ENCODE peak calls at places on chromosomes 11 and 22, in nine cellular contexts. W is psoas muscle, E is foreskin fibroblast, L is AG04450, S is PC-3, P is RWPE2, I is NB4, J is brain microvascular endothelial cell, X is H1. T is an unnamed sample.

GRCh38 chr11:3840289-3840869 is 380 bp downstream of the RHOG start:
- DNase-seq in I (peak; percentile 70), P (no peak), X (no peak), L (no peak), E (no peak), W (no peak), S (no peak), J (no peak), T (no peak)

GRCh38 chr11:24859801-24860300 is 363.0 kb downstream of the LUZP2 start:
- DNase-seq in L (no peak), S (no peak), P (no peak), W (no peak), X (no peak), E (no peak), J (no peak), I (no peak), T (no peak)

GRCh38 chr11:72642815-72643511 is 31.3 kb downstream of the PDE2A start:
- DNase-seq in X (peak; percentile 19), I (peak; percentile 75), P (no peak), W (peak; percentile 68), E (peak; percentile 26), L (no peak), S (peak; percentile 69), J (no peak), T (peak; percentile 47)

GRCh38 chr11:95154514-95154913 is 64.9 kb downstream of the ENDOD1 start:
- DNase-seq in W (no peak), P (no peak), J (no peak), X (no peak), E (peak; percentile 19), S (peak; percentile 69), L (no peak), I (peak; percentile 83), T (peak; percentile 59)

GRCh38 chr11:355581-356458 is 13.5 kb upstream of the B4GALNT4 start:
- DNase-seq in E (peak; percentile 95), J (peak; percentile 79), S (peak; percentile 71), P (peak; percentile 93), X (peak; percentile 66), I (peak; percentile 93), W (peak; percentile 95), L (peak; percentile 93), T (peak; percentile 98)

GRCh38 chr22:19052941-19053551 is 69.2 kb downstream of the DGCR2 start:
- DNase-seq in P (no peak), E (no peak), L (no peak), I (no peak), J (no peak), S (no peak), X (no peak), W (no peak), T (no peak)

GRCh38 chr22:45676024-45676423 is 4.4 kb downstream of the ATXN10 start:
- DNase-seq in X (no peak), J (no peak), L (no peak), P (no peak), I (no peak), S (no peak), W (no peak), E (no peak), T (no peak)

GRCh38 chr11:20501971-20502370 is 97.4 kb upstream of the SLC6A5 start:
- DNase-seq in S (no peak), X (no peak), E (no peak), P (no peak), I (no peak), W (no peak), J (no peak), L (no peak), T (no peak)

GRCh38 chr22:49023161-49023878 is 804.4 kb downstream of the BRD1 start:
- DNase-seq in J (no peak), I (no peak), L (no peak), E (no peak), W (no peak), S (no peak), X (no peak), P (peak; percentile 39), T (no peak)

GRCh38 chr11:130426223-130427048 is 2.0 kb downstream of the ADAMTS8 start:
- DNase-seq in I (no peak), W (no peak), J (no peak), S (no peak), X (no peak), E (no peak), L (no peak), P (no peak), T (no peak)

GRCh38 chr11:8368772-8369171 is 105.1 kb upstream of the LMO1 start:
- DNase-seq in W (no peak), E (no peak), S (no peak), P (no peak), X (no peak), I (no peak), J (no peak), L (no peak), T (no peak)

GRCh38 chr11:87281496-87281895 is 243.8 kb downstream of the TMEM135 start:
- DNase-seq in S (peak; percentile 70), W (no peak), X (no peak), P (no peak), I (peak; percentile 36), J (peak; percentile 59), E (peak; percentile 54), L (no peak), T (peak; percentile 92)

GRCh38 chr22:41816241-41816640 is 15.8 kb downstream of the CCDC134 start:
- DNase-seq in S (no peak), E (no peak), X (no peak), W (no peak), P (no peak), L (no peak), J (no peak), I (no peak), T (no peak)

GRCh38 chr11:66579017-66579606 is 10.7 kb upstream of the CTSF start:
- DNase-seq in I (peak; percentile 77), X (no peak), L (peak; percentile 48), S (peak; percentile 74), E (peak; percentile 62), P (no peak), J (peak; percentile 74), W (peak; percentile 83), T (peak; percentile 82)

GRCh38 chr22:35037089-35037488 is 28.9 kb upstream of the ISX start:
- DNase-seq in L (no peak), I (peak; percentile 20), P (no peak), X (no peak), W (no peak), E (no peak), S (peak; percentile 15), J (no peak), T (no peak)

GRCh38 chr22:26599505-26599904 is 9.6 kb upstream of the TPST2 start:
- DNase-seq in L (no peak), E (no peak), S (no peak), W (no peak), X (no peak), I (no peak), P (no peak), J (no peak), T (no peak)
- TF ChIP-seq CTCF in L (no peak), E (no peak), S (no peak), W (no peak), X (no peak), I (no peak), P (no peak), J (no peak), T (no peak)

GRCh38 chr22:39276461-39277134 is 31.8 kb upstream of the PDGFB start:
- DNase-seq in L (no peak), J (no peak), P (no peak), I (no peak), S (peak; percentile 71), X (no peak), W (no peak), E (no peak), T (no peak)
- H3K4me3 ChIP-seq in L (no peak overlapping the region), J (no peak overlapping the region), P (no peak overlapping the region), I (no peak overlapping the region), S (peak overlapping the region; percentile 34), X (no peak overlapping the region), W (no peak overlapping the region), E (no peak overlapping the region), T (no peak overlapping the region)

DNA sequence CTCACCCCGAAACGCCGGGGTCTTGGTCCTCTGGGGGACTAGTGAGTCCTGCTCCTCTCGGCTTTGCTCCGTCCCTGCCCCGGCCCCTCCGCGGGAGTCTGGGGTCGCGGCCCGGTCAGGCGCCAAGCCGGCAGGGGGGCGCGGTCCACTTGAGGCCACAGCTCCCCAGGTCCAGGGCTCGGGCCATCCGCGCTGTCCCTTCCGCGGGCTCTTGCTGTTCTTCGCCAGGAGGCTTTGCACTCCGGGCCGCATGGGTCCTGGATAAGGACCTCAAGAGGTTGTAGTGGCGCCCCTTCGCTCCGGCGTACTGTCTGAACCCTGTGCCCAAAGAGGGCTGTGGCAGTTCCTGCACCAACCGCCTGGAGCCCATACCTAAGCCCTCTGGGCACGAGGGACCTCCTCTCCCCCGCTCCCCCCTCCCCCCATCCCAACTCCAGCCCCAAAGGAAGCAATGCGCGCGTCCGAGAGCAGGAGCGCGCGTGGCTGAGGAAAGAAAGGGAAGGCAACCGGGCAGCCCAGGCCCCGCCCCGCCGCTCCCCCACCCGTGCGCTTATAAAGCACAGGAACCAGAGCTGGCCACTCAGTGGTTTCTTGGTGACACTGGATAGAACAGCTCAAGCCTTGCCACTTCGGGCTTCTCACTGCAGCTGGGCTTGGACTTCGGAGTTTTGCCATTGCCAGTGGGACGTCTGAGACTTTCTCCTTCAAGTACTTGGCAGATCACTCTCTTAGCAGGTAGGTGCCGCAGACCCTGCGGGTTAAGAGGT is at the start of gene ADM:
- DNase-seq in S (peak; percentile 94), P (peak; percentile 92), E (peak; percentile 95), X (no peak), J (peak; percentile 92), W (peak; percentile 93), L (peak; percentile 90), I (peak; percentile 87), T (peak; percentile 97)
- TF ChIP-seq CTCF in S (peak; percentile 79), P (peak; percentile 87), E (peak; percentile 57), X (peak; percentile 55), J (peak; percentile 47), W (peak; percentile 62), L (peak; percentile 55), I (peak; percentile 40), T (peak; percentile 33)

GRCh38 chr11:114063829-114064201 is 4.3 kb downstream of the ZBTB16 start:
- DNase-seq in P (no peak), J (no peak), W (no peak), E (no peak), I (no peak), X (no peak), S (no peak), L (no peak), T (no peak)
- H3K4me3 ChIP-seq in P (no peak overlapping the region), J (no peak overlapping the region), W (peak overlapping the region; percentile 97), E (no peak overlapping the region), I (no peak overlapping the region), X (no peak overlapping the region), S (no peak overlapping the region), L (no peak overlapping the region), T (no peak overlapping the region)

GRCh38 chr11:12288934-12289666 is 88.3 kb upstream of the PARVA start:
- DNase-seq in S (no peak), I (no peak), J (no peak), P (no peak), W (no peak), L (no peak), X (no peak), E (no peak), T (no peak)
- TF ChIP-seq CTCF in S (peak; percentile 30), I (no peak), J (peak; percentile 34), P (peak; percentile 59), W (no peak), L (no peak), X (peak; percentile 29), E (no peak), T (peak; percentile 37)

GRCh38 chr11:6586434-6587359 is 16.7 kb downstream of the RRP8 start:
- DNase-seq in S (no peak), E (no peak), L (no peak), I (no peak), W (no peak), P (no peak), X (no peak), J (no peak), T (no peak)
- H3K4me3 ChIP-seq in S (no peak overlapping the region), E (no peak overlapping the region), L (no peak overlapping the region), I (no peak overlapping the region), W (no peak overlapping the region), P (no peak overlapping the region), X (no peak overlapping the region), J (no peak overlapping the region), T (no peak overlapping the region)

GRCh38 chr11:68643576-68643975 is 40.8 kb upstream of the GAL start:
- DNase-seq in W (no peak), L (no peak), S (peak; percentile 49), I (no peak), P (no peak), J (peak; percentile 27), E (peak; percentile 7), X (no peak), T (peak; percentile 74)
- TF ChIP-seq CTCF in W (no peak), L (peak; percentile 26), S (peak; percentile 52), I (no peak), P (no peak), J (peak; percentile 46), E (peak; percentile 7), X (no peak), T (peak; percentile 57)

T was measured in choroid plexus epithelial cell.